ENCODE peak calls at places on chromosome 20, in five cellular contexts. H, A, V, F and K are unnamed samples.

GRCh38 chr20:10432079-10432478 is 1.9 kb downstream of the MKKS start:
- DNase-seq in H (peak; percentile 30), A (no peak), V (no peak), F (no peak), K (no peak)

GRCh38 chr20:20364016-20364746 is 3.7 kb upstream of the INSM1 start:
- DNase-seq in H (no peak), A (no peak), V (peak; percentile 90), F (no peak), K (peak; percentile 95)

GRCh38 chr20:25321262-25321831 is 69.3 kb downstream of the ABHD12 start:
- DNase-seq in H (no peak), A (no peak), V (no peak), F (no peak), K (no peak)

GRCh38 chr20:37943033-37943432 is 40.1 kb downstream of the VSTM2L start:
- DNase-seq in H (no peak), A (no peak), V (no peak), F (no peak), K (no peak)

GRCh38 chr20:4174909-4175308 is 159.6 kb upstream of the RNF24 start:
- DNase-seq in H (no peak), A (no peak), V (no peak), F (no peak), K (no peak)

GRCh38 chr20:15759546-15760216 is 813.6 kb downstream of the KIF16B start:
- DNase-seq in H (peak; percentile 34), A (no peak), V (no peak), F (no peak), K (no peak)

GRCh38 chr20:47360489-47361267 is 4.2 kb upstream of the ZMYND8 start:
- DNase-seq in H (peak; percentile 86), A (peak; percentile 83), V (peak; percentile 94), F (peak; percentile 87), K (peak; percentile 78)

GRCh38 chr20:46566125-46566524 is 15.7 kb upstream of the OCSTAMP start:
- DNase-seq in H (no peak), A (no peak), V (no peak), F (no peak), K (no peak)

GRCh38 chr20:45925821-45926506 is 8.5 kb upstream of the PCIF1 start:
- DNase-seq in H (no peak), A (no peak), V (no peak), F (no peak), K (no peak)

GRCh38 chr20:2195614-2196013 is 94.0 kb downstream of the STK35 start:
- DNase-seq in H (no peak), A (no peak), V (no peak), F (no peak), K (no peak)